ENCODE peak calls at places on chromosome 13, in seven cellular contexts. One of them, this sample, is unnamed.

GRCh38 chr13:41562083-41562482 is 104.7 kb downstream of the RGCC start:
- DNase-seq in H9: no peak
- DNase-seq in trophoblast cell: peak
- DNase-seq in neuronal stem cell: no peak
- DNase-seq in mesenchymal stem cell: peak
- DNase-seq in IMR-90: peak
- DNase-seq in H1: no peak
- DNase-seq in this sample: no peak

GRCh38 chr13:106610511-106610910 is 42.6 kb upstream of the ARGLU1 start:
- DNase-seq in trophoblast cell: no peak
- DNase-seq in neuronal stem cell: no peak
- DNase-seq in mesenchymal stem cell: peak
- DNase-seq in IMR-90: peak
- DNase-seq in H9: no peak
- DNase-seq in H1: no peak
- DNase-seq in this sample: no peak

GRCh38 chr13:86922936-86923335 is 748.2 kb upstream of the SLITRK5 start:
- DNase-seq in trophoblast cell: no peak
- DNase-seq in neuronal stem cell: no peak
- DNase-seq in H1: no peak
- DNase-seq in mesenchymal stem cell: peak
- DNase-seq in H9: no peak
- DNase-seq in IMR-90: peak
- DNase-seq in this sample: no peak

GRCh38 chr13:106038752-106039151 is 496.7 kb downstream of the EFNB2 start:
- DNase-seq in H1: no peak
- DNase-seq in H9: no peak
- DNase-seq in neuronal stem cell: no peak
- DNase-seq in mesenchymal stem cell: peak
- DNase-seq in trophoblast cell: no peak
- DNase-seq in IMR-90: peak
- DNase-seq in this sample: no peak

GRCh38 chr13:40792284-40793051 is 3.1 kb downstream of the SLC25A15 start:
- DNase-seq in trophoblast cell: no peak
- DNase-seq in mesenchymal stem cell: no peak
- DNase-seq in H9: peak
- DNase-seq in H1: no peak
- DNase-seq in neuronal stem cell: no peak
- DNase-seq in IMR-90: no peak
- DNase-seq in this sample: no peak

GRCh38 chr13:90105881-90106496 is 1241.5 kb upstream of the MIR17HG start:
- DNase-seq in H1: no peak
- DNase-seq in IMR-90: no peak
- DNase-seq in H9: no peak
- DNase-seq in mesenchymal stem cell: peak
- DNase-seq in neuronal stem cell: no peak
- DNase-seq in trophoblast cell: no peak
- DNase-seq in this sample: peak

GRCh38 chr13:103531278-103531677 is 465.1 kb upstream of the SLC10A2 start:
- DNase-seq in H9: no peak
- DNase-seq in H1: no peak
- DNase-seq in neuronal stem cell: no peak
- DNase-seq in IMR-90: no peak
- DNase-seq in trophoblast cell: no peak
- DNase-seq in mesenchymal stem cell: no peak
- DNase-seq in this sample: no peak

GRCh38 chr13:36815069-36815468 is 4.0 kb upstream of the RFXAP start:
- DNase-seq in mesenchymal stem cell: peak
- DNase-seq in trophoblast cell: no peak
- DNase-seq in IMR-90: no peak
- DNase-seq in H1: no peak
- DNase-seq in neuronal stem cell: no peak
- DNase-seq in H9: no peak
- DNase-seq in this sample: peak

GRCh38 chr13:88704600-88705275 is 1033.6 kb downstream of the SLITRK5 start:
- DNase-seq in neuronal stem cell: no peak
- DNase-seq in IMR-90: no peak
- DNase-seq in H1: no peak
- DNase-seq in mesenchymal stem cell: peak
- DNase-seq in trophoblast cell: no peak
- DNase-seq in H9: no peak
- DNase-seq in this sample: peak

GRCh38 chr13:34161829-34162544 is 344.0 kb downstream of the RFC3 start:
- DNase-seq in trophoblast cell: no peak
- DNase-seq in H1: no peak
- DNase-seq in neuronal stem cell: no peak
- DNase-seq in H9: no peak
- DNase-seq in mesenchymal stem cell: peak
- DNase-seq in IMR-90: peak
- DNase-seq in this sample: peak
- H2AK5ac ChIP-seq in trophoblast cell: no peak
- H2AK5ac ChIP-seq in H1: no peak
- H2AK5ac ChIP-seq in neuronal stem cell: no peak
- H2AK5ac ChIP-seq in H9: no peak
- H2AK5ac ChIP-seq in mesenchymal stem cell: no peak
- H2AK5ac ChIP-seq in IMR-90: no peak
- H2AK5ac ChIP-seq in this sample: no peak

GRCh38 chr13:109880371-109881346 is 94.3 kb upstream of the IRS2 start:
- DNase-seq in IMR-90: no peak
- DNase-seq in H9: no peak
- DNase-seq in mesenchymal stem cell: no peak
- DNase-seq in trophoblast cell: no peak
- DNase-seq in neuronal stem cell: no peak
- DNase-seq in H1: no peak
- DNase-seq in this sample: no peak
- H2AK5ac ChIP-seq in IMR-90: peak
- H2AK5ac ChIP-seq in H9: no peak
- H2AK5ac ChIP-seq in mesenchymal stem cell: no peak
- H2AK5ac ChIP-seq in trophoblast cell: no peak
- H2AK5ac ChIP-seq in neuronal stem cell: no peak
- H2AK5ac ChIP-seq in H1: no peak
- H2AK5ac ChIP-seq in this sample: no peak

DNA sequence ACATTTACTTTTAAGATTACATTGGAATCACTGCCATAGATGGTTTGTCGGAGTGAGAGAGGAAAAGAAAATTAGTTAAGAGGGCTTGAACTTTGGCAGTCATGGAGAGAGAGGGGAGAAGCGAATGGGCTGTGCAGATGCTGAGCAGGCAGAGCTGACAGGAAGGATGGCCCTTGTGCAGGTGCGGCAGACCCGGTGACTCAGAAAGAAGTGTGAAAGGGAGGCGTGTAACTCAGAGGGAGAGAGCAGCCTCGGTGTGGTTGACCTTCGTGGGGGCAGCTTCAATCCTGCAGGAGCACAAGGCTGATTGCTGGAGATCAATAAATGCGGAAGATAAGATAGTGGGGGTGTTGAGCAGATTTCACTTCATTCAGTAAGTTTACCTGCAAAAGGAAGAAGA is 76.9 kb downstream of the TNFSF13B start:
- DNase-seq in H9: peak
- DNase-seq in H1: no peak
- DNase-seq in trophoblast cell: no peak
- DNase-seq in neuronal stem cell: no peak
- DNase-seq in mesenchymal stem cell: no peak
- DNase-seq in IMR-90: no peak
- DNase-seq in this sample: peak
- H2AK5ac ChIP-seq in H9: no peak
- H2AK5ac ChIP-seq in H1: no peak
- H2AK5ac ChIP-seq in trophoblast cell: no peak
- H2AK5ac ChIP-seq in neuronal stem cell: no peak
- H2AK5ac ChIP-seq in mesenchymal stem cell: no peak
- H2AK5ac ChIP-seq in IMR-90: no peak
- H2AK5ac ChIP-seq in this sample: no peak

GRCh38 chr13:38602261-38602660 is 84.6 kb upstream of the FREM2 start:
- DNase-seq in trophoblast cell: no peak
- DNase-seq in neuronal stem cell: no peak
- DNase-seq in H1: no peak
- DNase-seq in mesenchymal stem cell: no peak
- DNase-seq in IMR-90: no peak
- DNase-seq in H9: no peak
- DNase-seq in this sample: peak
- H2AK5ac ChIP-seq in trophoblast cell: no peak
- H2AK5ac ChIP-seq in neuronal stem cell: no peak
- H2AK5ac ChIP-seq in H1: no peak
- H2AK5ac ChIP-seq in mesenchymal stem cell: no peak
- H2AK5ac ChIP-seq in IMR-90: no peak
- H2AK5ac ChIP-seq in H9: no peak
- H2AK5ac ChIP-seq in this sample: no peak

GRCh38 chr13:99895428-99895998 is 76.1 kb downstream of the ZIC5 start:
- DNase-seq in neuronal stem cell: no peak
- DNase-seq in trophoblast cell: no peak
- DNase-seq in IMR-90: no peak
- DNase-seq in mesenchymal stem cell: peak
- DNase-seq in H9: no peak
- DNase-seq in H1: no peak
- DNase-seq in this sample: no peak
- H2AK5ac ChIP-seq in neuronal stem cell: peak
- H2AK5ac ChIP-seq in trophoblast cell: no peak
- H2AK5ac ChIP-seq in IMR-90: no peak
- H2AK5ac ChIP-seq in mesenchymal stem cell: no peak
- H2AK5ac ChIP-seq in H9: no peak
- H2AK5ac ChIP-seq in H1: no peak
- H2AK5ac ChIP-seq in this sample: no peak

GRCh38 chr13:44299142-44299541 is 74.5 kb upstream of the SERP2 start:
- DNase-seq in neuronal stem cell: no peak
- DNase-seq in trophoblast cell: no peak
- DNase-seq in mesenchymal stem cell: no peak
- DNase-seq in H9: no peak
- DNase-seq in IMR-90: peak
- DNase-seq in H1: no peak
- DNase-seq in this sample: no peak

GRCh38 chr13:44300895-44301638 is 72.6 kb upstream of the SERP2 start:
- DNase-seq in mesenchymal stem cell: peak
- DNase-seq in H9: no peak
- DNase-seq in trophoblast cell: peak
- DNase-seq in neuronal stem cell: no peak
- DNase-seq in H1: no peak
- DNase-seq in IMR-90: peak
- DNase-seq in this sample: no peak

GRCh38 chr13:44299544-44299943 is 74.1 kb upstream of the SERP2 start:
- DNase-seq in IMR-90: no peak
- DNase-seq in H1: no peak
- DNase-seq in H9: no peak
- DNase-seq in trophoblast cell: no peak
- DNase-seq in mesenchymal stem cell: no peak
- DNase-seq in neuronal stem cell: no peak
- DNase-seq in this sample: peak

GRCh38 chr13:44296856-44297255 is 76.8 kb upstream of the SERP2 start:
- DNase-seq in neuronal stem cell: no peak
- DNase-seq in H9: no peak
- DNase-seq in trophoblast cell: no peak
- DNase-seq in mesenchymal stem cell: no peak
- DNase-seq in IMR-90: no peak
- DNase-seq in H1: no peak
- DNase-seq in this sample: no peak

GRCh38 chr13:44298314-44298713 is 75.3 kb upstream of the SERP2 start:
- DNase-seq in mesenchymal stem cell: no peak
- DNase-seq in neuronal stem cell: no peak
- DNase-seq in trophoblast cell: no peak
- DNase-seq in H1: no peak
- DNase-seq in IMR-90: peak
- DNase-seq in H9: no peak
- DNase-seq in this sample: no peak
- H2AK5ac ChIP-seq in mesenchymal stem cell: no peak
- H2AK5ac ChIP-seq in neuronal stem cell: no peak
- H2AK5ac ChIP-seq in trophoblast cell: no peak
- H2AK5ac ChIP-seq in H1: no peak
- H2AK5ac ChIP-seq in IMR-90: no peak
- H2AK5ac ChIP-seq in H9: no peak
- H2AK5ac ChIP-seq in this sample: no peak

GRCh38 chr13:113367771-113368170 is 3.8 kb upstream of the GRTP1 start:
- DNase-seq in mesenchymal stem cell: no peak
- DNase-seq in H9: no peak
- DNase-seq in IMR-90: no peak
- DNase-seq in H1: no peak
- DNase-seq in trophoblast cell: no peak
- DNase-seq in neuronal stem cell: no peak
- DNase-seq in this sample: no peak
- H2AK5ac ChIP-seq in mesenchymal stem cell: no peak
- H2AK5ac ChIP-seq in H9: no peak
- H2AK5ac ChIP-seq in IMR-90: no peak
- H2AK5ac ChIP-seq in H1: no peak
- H2AK5ac ChIP-seq in trophoblast cell: no peak
- H2AK5ac ChIP-seq in neuronal stem cell: no peak
- H2AK5ac ChIP-seq in this sample: no peak

This sample was measured in mesendoderm.